ENCODE peak calls at places on chromosomes 4 and X, in four cellular contexts. W is K562, P is GM12878, T is HepG2. U is an unnamed sample.

GRCh38 chrX:10744011-10744410 is 123.6 kb upstream of the MID1 start:
- DNase-seq in P (no peak), W (no peak), T (no peak), U (no peak)

GRCh38 chr4:47674173-47674572 is 163.7 kb downstream of the CORIN start:
- DNase-seq in W (no peak), T (no peak), P (no peak), U (no peak)

GRCh38 chrX:71178908-71179307 is 34.3 kb downstream of the NLGN3 start:
- DNase-seq in P (peak; percentile 31), W (peak; percentile 81), T (peak; percentile 54), U (peak; percentile 67)

GRCh38 chr4:169114341-169114974 is 104.4 kb upstream of the CBR4 start:
- DNase-seq in P (no peak), W (no peak), T (no peak), U (no peak)

GRCh38 chr4:7768736-7769135 is 170.9 kb downstream of the AFAP1 start:
- DNase-seq in P (no peak), W (no peak), T (no peak), U (no peak)

GRCh38 chr4:137531121-137531520 is 1.2 kb downstream of the PCDH18 start:
- DNase-seq in T (no peak), P (no peak), W (no peak), U (peak; percentile 18)

GRCh38 chr4:7392438-7393374 is 42.0 kb downstream of the PSAPL1 start:
- DNase-seq in T (no peak), W (peak; percentile 5), P (no peak), U (no peak)

GRCh38 chr4:123478859-123479345 is 82.3 kb downstream of the SPRY1 start:
- DNase-seq in P (no peak), T (peak; percentile 100), W (peak; percentile 19), U (peak; percentile 13)

GRCh38 chrX:144809025-144809424 is 438.3 kb upstream of the SPANXN1 start:
- DNase-seq in W (no peak), P (no peak), T (no peak), U (no peak)

GRCh38 chr4:88616275-88616996 is 24.2 kb downstream of the HERC3 start:
- DNase-seq in W (no peak), T (no peak), P (no peak), U (no peak)

GRCh38 chrX:42755820-42756219 is 22.1 kb downstream of the PPP1R2C start:
- DNase-seq in P (no peak), W (no peak), T (no peak), U (no peak)

GRCh38 chrX:6718766-6719165 is 183.8 kb upstream of the VCX3A start:
- DNase-seq in T (no peak), P (no peak), W (no peak), U (no peak)

GRCh38 chr4:157363366-157363765 is 142.8 kb downstream of the GRIA2 start:
- DNase-seq in T (no peak), P (no peak), W (no peak), U (no peak)

GRCh38 chr4:110046588-110047049 is 133.9 kb downstream of the EGF start:
- DNase-seq in W (no peak), T (no peak), P (no peak), U (no peak)

GRCh38 chr4:143292858-143293257 is 43.8 kb upstream of the GAB1 start:
- DNase-seq in P (no peak), T (no peak), W (no peak), U (no peak)

GRCh38 chr4:100170986-100171385 is 19.3 kb downstream of the DDIT4L start:
- DNase-seq in W (no peak), T (no peak), P (no peak), U (no peak)

GRCh38 chr4:19711871-19712270 is 539.8 kb upstream of the SLIT2 start:
- DNase-seq in W (no peak), T (no peak), P (no peak), U (no peak)

GRCh38 chr4:56731857-56732256 is 50.8 kb upstream of the HOPX start:
- DNase-seq in P (no peak), T (no peak), W (peak; percentile 49), U (no peak)

GRCh38 chr4:79294064-79294463 is 31.8 kb downstream of the NAA11 start:
- DNase-seq in T (peak; percentile 60), P (no peak), W (no peak), U (no peak)

GRCh38 chr4:118270492-118270891 is 82.3 kb downstream of the PRSS12 start:
- DNase-seq in T (peak; percentile 41), P (no peak), W (peak; percentile 57), U (peak; percentile 19)

GRCh38 chrX:84186603-84187358 is 1.2 kb downstream of the RPS6KA6 start:
- DNase-seq in P (no peak), W (no peak), T (no peak), U (peak; percentile 7)

GRCh38 chrX:129957241-129958099 is 25.0 kb upstream of the BCORL1 start:
- DNase-seq in W (peak; percentile 90), T (no peak), P (peak; percentile 34), U (peak; percentile 85)

GRCh38 chr4:40295572-40295971 is 39.6 kb upstream of the CHRNA9 start:
- DNase-seq in P (no peak), T (no peak), W (no peak), U (no peak)

GRCh38 chr4:107991945-107992625 is 2.4 kb downstream of the HADH start:
- DNase-seq in T (no peak), P (no peak), W (peak; percentile 40), U (no peak)

GRCh38 chr4:40874331-40874730 is 124.6 kb downstream of the NSUN7 start:
- DNase-seq in P (no peak), W (no peak), T (no peak), U (no peak)

GRCh38 chr4:116705466-116705865 is 379.9 kb downstream of the TRAM1L1 start:
- DNase-seq in T (no peak), P (no peak), W (peak; percentile 37), U (no peak)

GRCh38 chr4:149961876-149962597 is 116.2 kb upstream of the DCLK2 start:
- DNase-seq in W (no peak), T (no peak), P (no peak), U (no peak)

GRCh38 chr4:124713213-124713592 is 671 bp upstream of the ANKRD50 start:
- DNase-seq in P (no peak), W (peak; percentile 93), T (peak; percentile 80), U (peak; percentile 55)

GRCh38 chr4:10456270-10457254 is 664 bp downstream of the ZNF518B start:
- DNase-seq in T (no peak), W (peak; percentile 66), P (no peak), U (peak; percentile 9)

GRCh38 chr4:25938251-25939186 is 24.5 kb downstream of the SMIM20 start:
- DNase-seq in P (peak; percentile 85), T (no peak), W (no peak), U (no peak)

GRCh38 chrX:145393702-145394235 is 146.5 kb downstream of the SPANXN1 start:
- DNase-seq in P (no peak), W (peak; percentile 3), T (no peak), U (peak; percentile 11)

DNA sequence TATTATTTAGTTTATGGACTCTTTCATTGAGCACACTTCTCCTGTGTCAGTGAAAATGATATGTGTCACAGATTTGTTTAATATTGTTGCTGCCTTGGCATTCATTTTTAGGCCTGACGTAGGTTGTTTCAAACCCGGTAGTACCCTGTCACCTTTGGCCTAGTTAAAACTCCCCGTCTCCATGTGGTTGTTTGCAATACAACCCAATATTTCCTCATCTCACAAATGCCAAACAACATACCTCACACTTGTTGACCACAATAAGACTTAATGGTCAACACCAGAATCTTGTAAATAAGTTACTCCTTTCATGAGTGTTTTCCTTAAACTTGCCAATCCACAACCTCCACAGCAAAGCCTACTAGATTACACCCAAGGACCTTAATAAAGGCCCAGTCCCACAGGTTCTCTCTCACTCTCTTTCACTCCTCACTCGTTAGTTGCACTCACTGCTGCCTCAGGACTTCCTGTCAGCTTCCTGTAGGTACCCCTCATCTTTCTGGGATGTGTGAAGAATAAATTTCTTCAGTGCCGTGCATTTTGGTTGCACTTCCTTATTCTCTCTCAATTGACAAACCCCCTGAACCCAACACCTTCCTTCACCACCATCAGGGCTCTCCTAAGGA is 31.3 kb downstream of the IL13RA2 start:
- DNase-seq in W (no peak), T (no peak), P (no peak), U (no peak)
- TF ChIP-seq TARDBP in W (no peak), T (no peak), P (no peak), U (no peak)

DNA sequence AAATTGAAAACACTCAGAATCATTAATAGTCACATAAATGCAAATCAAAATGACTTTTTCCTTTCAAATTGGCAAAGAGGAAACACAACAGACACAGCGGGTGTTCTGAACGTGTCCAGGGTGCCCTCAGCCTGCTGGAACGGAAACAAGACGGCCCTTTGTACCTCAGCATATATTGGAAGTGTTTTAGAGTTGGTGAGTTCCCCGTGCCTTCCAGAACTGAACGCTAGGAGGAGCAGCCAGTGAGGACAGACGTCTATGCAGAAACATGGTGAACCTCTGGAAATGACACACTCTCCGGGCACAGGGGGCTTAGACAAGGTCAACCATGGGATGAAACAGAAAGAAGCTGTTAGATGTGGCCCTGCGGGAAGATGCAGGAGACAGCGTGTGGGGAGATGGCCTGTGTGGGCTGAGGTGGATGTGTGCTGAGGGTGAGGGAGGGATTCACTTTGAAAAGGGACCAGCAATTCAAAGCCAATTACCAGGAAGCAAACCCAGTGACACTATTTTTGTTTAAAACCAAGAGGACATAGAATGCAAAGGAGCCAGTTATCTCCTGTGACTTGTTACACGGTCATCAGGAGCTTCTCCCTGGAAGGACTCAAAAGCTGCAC is 40.4 kb downstream of the RNF212 start:
- DNase-seq in W (peak; percentile 77), P (no peak), T (peak; percentile 72), U (peak; percentile 77)
- TF ChIP-seq BHLHE40 in W (no peak), P (no peak), T (peak; percentile 22), U (no peak)

DNA sequence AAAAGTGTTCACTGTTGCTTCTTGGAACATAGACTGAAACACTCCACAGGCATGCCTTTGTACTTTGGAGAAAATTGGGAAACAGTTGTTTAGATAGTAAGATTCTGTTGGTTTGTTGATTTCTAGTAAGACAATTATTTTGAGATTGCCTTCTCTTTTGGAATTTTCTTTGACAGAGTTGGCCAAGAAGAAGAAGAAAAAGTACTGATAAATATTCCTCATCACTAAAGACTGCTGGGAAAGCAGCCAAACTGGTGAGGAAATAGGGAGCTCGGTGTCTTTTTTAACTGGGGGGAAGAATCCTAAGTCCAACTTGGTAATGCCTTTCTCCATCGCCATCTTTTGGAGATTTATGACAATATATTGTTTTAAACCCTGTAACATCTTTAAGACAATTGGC is 370.7 kb downstream of the GPAT3 start:
- DNase-seq in W (no peak), P (no peak), T (no peak), U (no peak)
- TF ChIP-seq TARDBP in W (no peak), P (no peak), T (no peak), U (no peak)

GRCh38 chrX:9135901-9136510 is 102.1 kb upstream of the FAM9B start:
- DNase-seq in P (no peak), T (no peak), W (no peak), U (no peak)
- TF ChIP-seq BHLHE40 in P (no peak), T (no peak), W (no peak), U (no peak)

GRCh38 chrX:110032534-110033161 is 29.7 kb downstream of the TMEM164 start:
- DNase-seq in T (no peak), P (no peak), W (no peak), U (no peak)

GRCh38 chrX:110036162-110037033 is 33.5 kb downstream of the TMEM164 start:
- DNase-seq in W (no peak), P (no peak), T (peak; percentile 71), U (no peak)

GRCh38 chrX:110034036-110034435 is 31.1 kb downstream of the TMEM164 start:
- DNase-seq in P (no peak), T (no peak), W (no peak), U (no peak)

GRCh38 chrX:110038900-110039299 is 36.0 kb downstream of the TMEM164 start:
- DNase-seq in W (no peak), P (no peak), T (no peak), U (no peak)

GRCh38 chrX:110037181-110037580 is 34.3 kb downstream of the TMEM164 start:
- DNase-seq in W (no peak), T (no peak), P (no peak), U (no peak)
- TF ChIP-seq TARDBP in W (no peak), T (no peak), P (no peak), U (no peak)

GRCh38 chr4:17667253-17667652 is 52.8 kb downstream of the MED28 start:
- DNase-seq in W (no peak), T (no peak), P (no peak), U (no peak)
- TF ChIP-seq BHLHE40 in W (no peak), T (no peak), P (no peak), U (no peak)